ENCODE peak calls at places on chromosome 9, in five cellular contexts. F is neuronal stem cell, G is H1, H is mesenchymal stem cell, Z is trophoblast cell. C is an unnamed sample.
A peak's percentile ranks its signal among the peaks of the same experiment; 100 is the strongest.

GRCh38 chr9:12748016-12748415 is 26.8 kb upstream of the LURAP1L start:
- DNase-seq in F (no peak), G (no peak), H (peak; percentile 45), Z (no peak), C (no peak)

GRCh38 chr9:108786756-108787663 is 68.8 kb downstream of the ACTL7B start:
- DNase-seq in F (no peak), G (no peak), H (peak; percentile 53), Z (no peak), C (no peak)

GRCh38 chr9:89471390-89471789 is 26.5 kb downstream of the SEMA4D start:
- DNase-seq in F (no peak), G (no peak), H (no peak), Z (no peak), C (no peak)

GRCh38 chr9:112765281-112765680 is 14.7 kb downstream of the SNX30 start:
- DNase-seq in F (no peak), G (no peak), H (no peak), Z (no peak), C (no peak)

GRCh38 chr9:92740969-92741368 is 23.7 kb downstream of the BICD2 start:
- DNase-seq in F (no peak), G (no peak), H (no peak), Z (no peak), C (no peak)

GRCh38 chr9:131277673-131278420 is 1.5 kb upstream of the FAM78A start:
- DNase-seq in F (peak; percentile 85), G (peak; percentile 46), H (peak; percentile 83), Z (peak; percentile 66), C (peak; percentile 93)

GRCh38 chr9:82202808-82203207 is 214.2 kb downstream of the SPATA31D1 start:
- DNase-seq in F (no peak), G (no peak), H (peak; percentile 40), Z (peak; percentile 26), C (no peak)

GRCh38 chr9:98231770-98232478 is 23.5 kb downstream of the TBC1D2 start:
- DNase-seq in F (no peak), G (no peak), H (peak; percentile 90), Z (no peak), C (no peak)

GRCh38 chr9:665296-665695 is 176.2 kb upstream of the DMRT1 start:
- DNase-seq in F (no peak), G (no peak), H (no peak), Z (no peak), C (no peak)

GRCh38 chr9:20513126-20513913 is 109.0 kb downstream of the MLLT3 start:
- DNase-seq in F (no peak), G (no peak), H (peak; percentile 9), Z (peak; percentile 61), C (no peak)

GRCh38 chr9:131330814-131331600 is 41.5 kb downstream of the PLPP7 start:
- DNase-seq in F (peak; percentile 63), G (peak; percentile 73), H (no peak), Z (no peak), C (peak; percentile 87)

GRCh38 chr9:106051573-106051972 is 357.2 kb downstream of the TMEM38B start:
- DNase-seq in F (no peak), G (no peak), H (no peak), Z (no peak), C (no peak)

GRCh38 chr9:75185585-75186170 is 97.4 kb downstream of the OSTF1 start:
- DNase-seq in F (peak; percentile 14), G (no peak), H (peak; percentile 46), Z (peak; percentile 54), C (peak; percentile 68)

GRCh38 chr9:130036099-130036498 is 6.9 kb downstream of the FNBP1 start:
- DNase-seq in F (no peak), G (no peak), H (peak; percentile 53), Z (no peak), C (no peak)

GRCh38 chr9:89006308-89006707 is 15.0 kb downstream of the S1PR3 start:
- DNase-seq in F (no peak), G (no peak), H (no peak), Z (no peak), C (no peak)

GRCh38 chr9:75672478-75672877 is 218.0 kb upstream of the PCSK5 start:
- DNase-seq in F (no peak), G (no peak), H (no peak), Z (no peak), C (no peak)

GRCh38 chr9:89446440-89447310 is 51.2 kb downstream of the SEMA4D start:
- DNase-seq in F (no peak), G (no peak), H (no peak), Z (no peak), C (no peak)

GRCh38 chr9:21856301-21857094 is 54.1 kb downstream of the MTAP start:
- DNase-seq in F (no peak), G (no peak), H (peak; percentile 33), Z (no peak), C (no peak)

GRCh38 chr9:2809692-2810423 is 34.0 kb downstream of the PUM3 start:
- DNase-seq in F (peak; percentile 36), G (peak; percentile 57), H (peak; percentile 94), Z (no peak), C (peak; percentile 55)

DNA sequence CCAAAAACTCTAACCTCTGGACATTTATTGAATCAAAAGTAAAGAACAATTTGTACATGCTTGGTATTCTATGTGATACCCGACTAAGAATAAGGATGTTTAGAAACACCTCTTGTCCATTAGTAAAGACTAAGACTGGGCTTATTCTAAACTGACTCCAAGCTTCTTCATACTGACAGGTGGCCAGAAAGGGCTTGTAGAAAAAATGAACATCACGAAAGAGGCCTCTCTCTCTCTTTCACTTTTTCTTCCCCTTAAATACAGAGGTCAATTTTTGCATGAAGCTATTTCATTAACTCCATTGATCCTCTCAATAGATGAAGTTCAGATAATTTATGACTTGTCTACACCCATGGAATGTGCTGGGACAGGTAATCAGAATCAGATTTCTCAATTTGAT is 20.4 kb downstream of the DMAC1 start:
- DNase-seq in F (no peak), G (no peak), H (no peak), Z (no peak), C (no peak)
- H2BK12ac ChIP-seq in F (no peak overlapping the region), G (no peak overlapping the region), H (no peak overlapping the region), Z (no peak overlapping the region), C (no peak overlapping the region)

DNA sequence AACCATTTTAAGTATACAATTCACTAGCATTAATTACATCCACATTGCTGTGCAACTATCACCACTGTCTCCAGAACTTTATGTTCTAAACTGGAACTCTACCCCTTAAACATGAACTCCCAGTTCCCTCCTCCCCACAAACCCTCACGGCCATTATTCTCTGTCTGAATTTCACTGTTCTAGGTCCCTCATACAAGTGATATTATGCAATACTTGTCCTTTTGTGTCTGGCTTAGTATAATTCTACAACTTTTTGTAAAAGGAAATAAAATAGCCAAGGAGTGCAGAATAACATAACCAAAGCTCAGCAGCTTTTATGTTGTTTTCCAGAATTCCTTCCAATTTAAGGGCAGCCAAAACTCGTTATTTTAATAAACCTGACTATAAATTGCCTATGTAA is 53.2 kb downstream of the NAA35 start:
- DNase-seq in F (no peak), G (no peak), H (no peak), Z (no peak), C (no peak)
- H2BK12ac ChIP-seq in F (no peak overlapping the region), G (no peak overlapping the region), H (no peak overlapping the region), Z (no peak overlapping the region), C (no peak overlapping the region)

DNA sequence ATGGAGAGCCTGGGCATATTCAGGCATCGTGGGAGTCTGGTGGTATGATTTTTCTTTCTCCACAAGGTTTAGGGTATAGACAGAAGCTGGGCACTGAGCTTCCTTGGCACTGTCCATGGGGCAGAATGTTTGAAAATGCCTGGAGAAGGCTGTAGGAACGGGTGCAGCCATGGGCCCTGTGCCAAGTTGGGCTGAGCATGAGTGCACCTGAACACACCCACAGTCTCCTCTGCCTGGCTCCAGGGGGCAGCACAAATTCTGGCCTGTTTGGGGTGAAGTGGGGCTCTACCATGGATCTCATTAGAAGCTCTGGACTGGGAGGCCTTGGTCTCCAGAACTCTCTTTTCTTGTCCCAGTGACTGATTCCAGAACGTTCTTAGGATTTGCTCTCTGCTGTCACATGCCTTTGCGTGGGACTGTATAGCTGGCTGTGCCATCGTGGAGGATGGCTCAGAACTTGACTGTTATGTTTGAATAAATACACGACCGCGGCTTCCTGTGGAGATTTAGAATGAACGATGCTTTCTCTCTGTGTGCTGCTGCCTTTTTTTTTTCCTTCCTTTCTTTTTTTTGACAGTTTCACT is 229.8 kb downstream of the FANCC start:
- DNase-seq in F (no peak), G (no peak), H (no peak), Z (no peak), C (no peak)
- H2BK12ac ChIP-seq in F (no peak overlapping the region), G (no peak overlapping the region), H (no peak overlapping the region), Z (no peak overlapping the region), C (no peak overlapping the region)

GRCh38 chr9:77601476-77602056 is 46.6 kb downstream of the GNA14 start:
- DNase-seq in F (no peak), G (no peak), H (no peak), Z (no peak), C (no peak)
- H2BK12ac ChIP-seq in F (no peak overlapping the region), G (peak overlapping the region; percentile 5), H (no peak overlapping the region), Z (no peak overlapping the region), C (no peak overlapping the region)

DNA sequence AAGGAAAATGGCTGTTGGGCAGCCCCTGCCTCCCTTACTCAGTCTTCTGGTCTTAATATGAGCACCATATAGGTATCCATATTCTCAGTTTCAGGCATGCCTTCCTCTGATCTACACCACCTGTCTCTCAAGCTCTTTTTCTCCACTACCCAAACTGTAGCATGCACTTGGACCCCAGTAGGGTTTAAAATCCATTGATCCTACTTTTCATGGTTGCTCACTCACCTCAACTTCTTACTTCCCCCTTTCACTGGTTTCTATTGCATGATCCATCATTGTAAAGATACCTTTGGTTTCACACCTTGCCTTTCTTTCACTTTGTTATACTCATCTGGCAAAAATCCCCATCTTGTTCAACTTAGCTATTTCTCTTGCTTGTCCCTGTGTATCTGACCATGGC is 159.4 kb downstream of the KDM4C start:
- DNase-seq in F (no peak), G (no peak), H (no peak), Z (no peak), C (no peak)
- H2BK12ac ChIP-seq in F (no peak overlapping the region), G (no peak overlapping the region), H (no peak overlapping the region), Z (no peak overlapping the region), C (no peak overlapping the region)

GRCh38 chr9:115057559-115057958 is 60.4 kb downstream of the TNC start:
- DNase-seq in F (no peak), G (no peak), H (no peak), Z (no peak), C (no peak)

GRCh38 chr9:115063058-115063850 is 54.7 kb downstream of the TNC start:
- DNase-seq in F (no peak), G (peak; percentile 5), H (peak; percentile 52), Z (no peak), C (no peak)

GRCh38 chr9:115058684-115059315 is 59.2 kb downstream of the TNC start:
- DNase-seq in F (no peak), G (no peak), H (peak; percentile 68), Z (no peak), C (no peak)

GRCh38 chr9:115058175-115058574 is 59.8 kb downstream of the TNC start:
- DNase-seq in F (no peak), G (no peak), H (no peak), Z (no peak), C (no peak)
- H2BK12ac ChIP-seq in F (no peak overlapping the region), G (no peak overlapping the region), H (no peak overlapping the region), Z (no peak overlapping the region), C (no peak overlapping the region)

GRCh38 chr9:8436791-8437190 is 637.2 kb upstream of the DMAC1 start:
- DNase-seq in F (no peak), G (no peak), H (no peak), Z (no peak), C (no peak)

GRCh38 chr9:8432224-8432623 is 632.6 kb upstream of the DMAC1 start:
- DNase-seq in F (no peak), G (no peak), H (no peak), Z (no peak), C (no peak)

GRCh38 chr9:8434621-8435020 is 635.0 kb upstream of the DMAC1 start:
- DNase-seq in F (no peak), G (no peak), H (no peak), Z (no peak), C (no peak)

GRCh38 chr9:8437259-8437658 is 637.7 kb upstream of the DMAC1 start:
- DNase-seq in F (no peak), G (no peak), H (no peak), Z (no peak), C (no peak)

GRCh38 chr9:8437878-8438277 is 638.3 kb upstream of the DMAC1 start:
- DNase-seq in F (no peak), G (no peak), H (peak; percentile 5), Z (peak; percentile 19), C (no peak)
- H2BK12ac ChIP-seq in F (no peak overlapping the region), G (no peak overlapping the region), H (no peak overlapping the region), Z (no peak overlapping the region), C (no peak overlapping the region)